ENCODE peak calls at places on chromosome 3, in seven cellular contexts. K, G, O, T, M, Z and N are unnamed samples.

GRCh38 chr3:182375921-182376320 is 417.4 kb upstream of the ATP11B start:
- DNase-seq in K (no peak), G (no peak), Z (no peak), M (no peak), O (no peak), T (no peak), N (no peak)

GRCh38 chr3:194382892-194383223 is 13.3 kb upstream of the LRRC15 start:
- DNase-seq in O (no peak), T (no peak), G (no peak), K (no peak), M (no peak), Z (no peak), N (no peak)

GRCh38 chr3:82229397-82229796 is 468.0 kb upstream of the GBE1 start:
- DNase-seq in K (no peak), G (no peak), Z (no peak), M (no peak), O (no peak), T (no peak), N (no peak)

GRCh38 chr3:133477497-133477896 is 77.6 kb downstream of the BFSP2 start:
- DNase-seq in G (no peak), M (no peak), K (no peak), Z (no peak), O (no peak), T (no peak), N (no peak)

GRCh38 chr3:68271145-68271544 is 616.7 kb upstream of the SUCLG2 start:
- DNase-seq in Z (no peak), T (no peak), G (no peak), O (no peak), K (no peak), M (no peak), N (no peak)

GRCh38 chr3:72329354-72329753 is 518.9 kb downstream of the SHQ1 start:
- DNase-seq in O (no peak), T (no peak), G (no peak), K (no peak), Z (no peak), M (peak), N (no peak)

GRCh38 chr3:42539871-42540714 is 37.6 kb downstream of the VIPR1 start:
- DNase-seq in O (no peak), T (peak), M (no peak), K (no peak), Z (peak), G (peak), N (no peak)

GRCh38 chr3:54376941-54377578 is 254.7 kb downstream of the CACNA2D3 start:
- DNase-seq in O (no peak), K (no peak), M (no peak), Z (no peak), G (no peak), T (no peak), N (no peak)

GRCh38 chr3:146262711-146263110 is 11.8 kb upstream of the PLSCR4 start:
- DNase-seq in G (no peak), M (no peak), O (no peak), Z (no peak), T (no peak), K (no peak), N (no peak)

GRCh38 chr3:32239638-32240550 is 1.4 kb downstream of the CMTM8 start:
- DNase-seq in T (peak), O (no peak), Z (peak), M (no peak), G (peak), K (no peak), N (peak)

GRCh38 chr3:142660904-142661303 is 62.9 kb upstream of the TRPC1 start:
- DNase-seq in T (no peak), G (no peak), M (no peak), Z (no peak), O (no peak), K (no peak), N (no peak)

GRCh38 chr3:159860727-159861126 is 127.9 kb upstream of the IL12A start:
- DNase-seq in O (no peak), Z (no peak), G (no peak), M (no peak), K (no peak), T (no peak), N (no peak)

GRCh38 chr3:150635526-150635925 is 32.4 kb downstream of the SELENOT start:
- DNase-seq in Z (no peak), T (no peak), G (no peak), K (no peak), O (no peak), M (no peak), N (no peak)

GRCh38 chr3:128701342-128702212 is 24.4 kb upstream of the RAB7A start:
- DNase-seq in T (no peak), M (no peak), G (no peak), O (no peak), Z (no peak), K (no peak), N (no peak)